ENCODE peak calls at places on chromosome 12, in seven cellular contexts. X is H9, O is mesenchymal stem cell, S is neuronal stem cell, A is mesendoderm, F is IMR-90, J is H1. I is an unnamed sample.

GRCh38 chr12:124819525-124819924 is 44.1 kb downstream of the SCARB1 start:
- DNase-seq in O (no peak), S (no peak), J (no peak), A (no peak), X (no peak), F (no peak), I (no peak)

GRCh38 chr12:109530301-109530685 is 43.0 kb downstream of the MMAB start:
- DNase-seq in A (no peak), S (no peak), O (no peak), X (no peak), F (no peak), J (no peak), I (no peak)

GRCh38 chr12:7107181-7108041 is 1.6 kb downstream of the C1RL start:
- DNase-seq in O (no peak), S (no peak), J (no peak), F (no peak), A (peak), X (no peak), I (no peak)

GRCh38 chr12:112413846-112414625 is 4.6 kb upstream of the RPL6 start:
- DNase-seq in S (no peak), J (no peak), F (no peak), A (no peak), X (no peak), O (no peak), I (no peak)

GRCh38 chr12:126042286-126042685 is 977.1 kb downstream of the AACS start:
- DNase-seq in X (no peak), S (no peak), A (no peak), O (no peak), J (no peak), F (no peak), I (no peak)

GRCh38 chr12:78651755-78652154 is 212.8 kb upstream of the SYT1 start:
- DNase-seq in X (peak), J (peak), A (peak), S (no peak), O (no peak), F (no peak), I (no peak)

GRCh38 chr12:88242161-88242925 is 100.2 kb downstream of the TMTC3 start:
- DNase-seq in X (no peak), S (no peak), O (peak), J (no peak), A (peak), F (peak), I (no peak)

GRCh38 chr12:52907092-52907810 is 2.4 kb upstream of the KRT8 start:
- DNase-seq in X (peak), F (no peak), A (peak), J (no peak), O (peak), S (no peak), I (peak)

GRCh38 chr12:57104292-57104910 is 6.8 kb downstream of the STAT6 start:
- DNase-seq in A (no peak), S (no peak), J (no peak), O (no peak), X (no peak), F (no peak), I (no peak)

GRCh38 chr12:58479403-58479802 is 440.9 kb downstream of the LRIG3 start:
- DNase-seq in S (no peak), F (no peak), A (no peak), J (no peak), X (no peak), O (no peak), I (no peak)

GRCh38 chr12:76256341-76256740 is 91.9 kb downstream of the BBS10 start:
- DNase-seq in F (no peak), A (no peak), O (no peak), S (no peak), J (no peak), X (no peak), I (no peak)
- H2BK5ac ChIP-seq in F (no peak), A (no peak), O (no peak), S (no peak), J (no peak), X (no peak), I (no peak)

GRCh38 chr12:118029166-118029565 is 12.7 kb downstream of the RFC5 start:
- DNase-seq in S (no peak), F (no peak), X (no peak), O (no peak), J (no peak), A (no peak), I (no peak)
- H2BK5ac ChIP-seq in S (no peak), F (no peak), X (no peak), O (no peak), J (no peak), A (no peak), I (no peak)

GRCh38 chr12:104207416-104207941 is 8.1 kb upstream of the TXNRD1 start:
- DNase-seq in S (no peak), J (no peak), X (no peak), O (no peak), A (no peak), F (peak), I (no peak)

GRCh38 chr12:104199964-104200363 is 15.6 kb upstream of the TXNRD1 start:
- DNase-seq in X (no peak), J (no peak), F (no peak), O (no peak), S (no peak), A (no peak), I (no peak)

GRCh38 chr12:104201238-104202001 is 14.2 kb upstream of the TXNRD1 start:
- DNase-seq in S (peak), X (peak), F (peak), A (peak), O (peak), J (no peak), I (peak)

GRCh38 chr12:104204690-104205480 is 10.7 kb upstream of the TXNRD1 start:
- DNase-seq in A (no peak), J (no peak), F (no peak), X (no peak), S (no peak), O (no peak), I (no peak)
- H2BK5ac ChIP-seq in A (no peak), J (peak), F (no peak), X (no peak), S (no peak), O (no peak), I (no peak)

DNA sequence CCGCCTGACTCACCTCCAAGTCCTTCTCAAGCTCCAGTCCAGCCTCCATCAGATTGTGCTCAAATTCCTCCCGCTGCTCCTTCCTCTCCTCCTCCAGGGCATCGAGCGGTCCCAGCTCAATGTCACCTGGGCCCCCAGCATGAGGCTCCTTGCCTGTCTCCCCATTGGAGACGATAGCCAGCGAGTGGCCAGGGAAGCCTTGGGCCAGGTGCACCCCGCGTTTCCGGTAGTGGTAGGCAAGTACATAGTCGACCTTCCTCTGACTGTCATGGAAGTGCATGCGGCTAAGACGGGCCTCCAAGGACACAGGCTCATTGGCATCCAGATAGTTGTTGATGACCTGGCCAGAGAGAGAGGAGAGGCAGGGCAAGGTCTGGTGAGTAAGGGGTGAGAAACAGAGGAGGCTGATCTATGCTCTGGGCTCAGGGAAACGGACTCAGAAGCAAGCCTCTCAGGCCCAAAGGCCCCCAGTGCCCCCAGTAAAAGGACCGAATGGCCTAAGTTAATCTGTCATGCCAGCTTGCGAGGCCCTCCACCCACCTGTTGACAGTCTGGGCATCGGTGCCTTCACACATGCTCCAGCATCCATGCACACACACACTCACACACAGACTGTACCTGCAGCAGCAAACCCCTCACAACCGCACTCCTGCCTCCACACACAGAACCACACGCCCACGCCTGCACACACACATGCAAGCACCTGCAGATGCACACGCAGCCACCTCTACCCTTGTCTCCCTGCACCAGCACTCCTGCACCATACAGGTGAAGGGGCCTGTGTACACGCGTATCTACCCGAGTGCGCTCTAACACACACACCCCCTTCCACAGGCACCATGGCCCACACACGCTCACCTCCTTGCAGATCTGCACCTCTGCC is 23.8 kb downstream of the ANO2 start:
- DNase-seq in S (no peak), F (no peak), J (no peak), A (no peak), O (no peak), X (no peak), I (no peak)
- H2BK5ac ChIP-seq in S (no peak), F (no peak), J (no peak), A (no peak), O (no peak), X (no peak), I (no peak)